ENCODE peak calls at places on chromosome 16, in five cellular contexts. X, S, P, E and C are unnamed samples.

GRCh38 chr16:88777801-88778415 is 7.1 kb downstream of the PIEZO1 start:
- DNase-seq in X (no peak), S (no peak), P (no peak), E (no peak), C (no peak)

GRCh38 chr16:88116121-88116900 is 165.1 kb downstream of the BANP start:
- DNase-seq in X (no peak), S (no peak), P (no peak), E (no peak), C (no peak)

GRCh38 chr16:46649571-46649970 is 28.4 kb upstream of the SHCBP1 start:
- DNase-seq in X (peak), S (no peak), P (no peak), E (no peak), C (no peak)

GRCh38 chr16:14309906-14310305 is 238.8 kb downstream of the MRTFB start:
- DNase-seq in X (no peak), S (no peak), P (no peak), E (no peak), C (no peak)

GRCh38 chr16:69106491-69107291 is 1.2 kb downstream of the HAS3 start:
- DNase-seq in X (no peak), S (peak), P (no peak), E (no peak), C (no peak)

GRCh38 chr16:75179208-75179607 is 27.8 kb downstream of the CTRB2 start:
- DNase-seq in X (no peak), S (no peak), P (no peak), E (no peak), C (no peak)

GRCh38 chr16:8548166-8548565 is 42.1 kb downstream of the TMEM114 start:
- DNase-seq in X (no peak), S (no peak), P (no peak), E (no peak), C (no peak)

GRCh38 chr16:58458634-58459343 is 41.2 kb upstream of the NDRG4 start:
- DNase-seq in X (no peak), S (no peak), P (no peak), E (no peak), C (no peak)

GRCh38 chr16:4679854-4680636 is 13.3 kb upstream of the NUDT16L1 start:
- DNase-seq in X (peak), S (no peak), P (peak), E (no peak), C (peak)

GRCh38 chr16:4682084-4682581 is 11.2 kb upstream of the NUDT16L1 start:
- DNase-seq in X (no peak), S (no peak), P (no peak), E (no peak), C (no peak)

GRCh38 chr16:4681471-4682083 is 11.8 kb upstream of the NUDT16L1 start:
- DNase-seq in X (no peak), S (no peak), P (no peak), E (no peak), C (no peak)

GRCh38 chr16:4679156-4679853 is 14.1 kb upstream of the NUDT16L1 start:
- DNase-seq in X (no peak), S (peak), P (no peak), E (no peak), C (peak)

DNA sequence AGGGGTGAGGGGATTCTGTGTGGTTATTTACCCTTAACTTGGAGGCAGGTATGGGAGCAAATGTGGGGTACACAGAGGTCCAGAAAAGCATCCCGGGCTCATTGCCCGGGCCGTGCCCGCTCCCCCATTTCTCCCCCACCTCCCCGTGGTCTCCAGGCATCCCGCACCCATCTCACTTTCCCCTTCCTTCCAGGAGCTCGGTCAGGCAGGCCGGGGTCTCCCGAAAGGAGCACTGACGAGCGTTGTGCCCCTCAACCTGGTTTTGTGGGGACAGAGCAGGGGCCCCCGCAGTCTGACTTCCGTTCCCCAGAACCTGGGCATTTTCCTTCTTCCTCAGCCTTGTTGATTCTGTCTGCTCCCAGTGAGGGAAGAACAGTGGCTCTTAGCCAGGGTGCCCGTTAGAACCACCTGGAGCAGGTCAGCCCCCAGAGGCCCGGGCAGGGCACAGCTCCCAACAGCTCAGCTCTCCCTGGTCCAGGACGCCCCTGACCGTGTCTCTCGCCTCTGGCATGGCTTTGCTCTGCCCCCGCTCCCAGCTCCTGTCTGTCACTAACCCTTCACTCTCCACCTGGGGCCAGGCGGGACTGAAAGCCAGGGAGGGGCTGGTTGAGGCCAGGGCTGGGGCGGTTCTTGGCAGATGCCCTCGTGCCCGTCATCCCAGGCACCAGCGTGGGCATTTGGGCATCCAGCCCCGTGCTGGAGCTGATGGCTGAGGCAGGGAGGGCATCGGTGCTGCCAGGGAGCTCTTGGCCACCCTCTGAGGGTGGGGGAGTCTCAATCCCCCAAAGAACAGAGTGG is 12.5 kb upstream of the NUDT16L1 start:
- DNase-seq in X (no peak), S (no peak), P (no peak), E (no peak), C (no peak)
- H3K4me3 ChIP-seq in X (peak), S (no peak), P (no peak), E (peak), C (peak)

GRCh38 chr16:79593754-79594153 is 6.8 kb downstream of the MAF start:
- DNase-seq in X (no peak), S (no peak), P (no peak), E (no peak), C (no peak)
- H3K4me3 ChIP-seq in X (no peak), S (no peak), P (no peak), E (no peak), C (no peak)

DNA sequence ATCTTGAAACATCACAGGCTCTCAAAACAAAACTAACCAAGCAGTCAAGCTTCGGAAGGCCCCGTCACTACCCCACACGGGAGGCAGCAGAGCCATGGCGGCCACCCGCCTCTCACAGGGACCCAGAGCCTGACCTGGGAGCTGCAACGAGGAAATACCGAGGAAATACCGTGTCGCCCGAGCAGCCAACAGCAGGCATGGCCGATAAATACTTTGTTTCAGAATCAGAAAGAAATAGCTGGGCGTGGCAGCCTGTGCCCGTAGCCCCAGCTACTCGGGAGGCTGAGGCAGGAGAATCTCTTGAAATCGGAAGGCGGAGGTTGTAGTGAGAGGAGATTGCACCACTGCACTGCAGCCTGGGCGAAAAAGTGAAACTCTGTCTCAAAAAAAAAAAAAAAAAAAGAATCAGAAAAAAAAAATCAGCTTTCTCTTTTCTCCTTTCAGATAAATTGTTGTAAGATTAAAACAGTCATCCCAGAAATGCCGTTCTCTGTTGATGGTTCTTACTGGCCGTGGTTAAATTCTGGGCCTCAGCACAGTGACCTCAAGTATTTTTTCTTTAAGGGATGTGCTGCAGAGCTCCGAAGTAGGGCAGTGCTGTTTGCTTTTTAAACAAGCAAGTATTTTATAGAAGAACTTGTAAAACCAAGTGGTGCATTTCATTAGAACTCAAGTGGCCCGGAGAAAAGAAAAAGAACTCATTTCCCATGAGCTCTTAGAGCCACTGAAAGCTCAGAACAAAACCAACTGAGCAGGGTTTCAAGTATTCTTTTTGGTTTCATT is 6.7 kb downstream of the LMF1 start:
- DNase-seq in X (no peak), S (no peak), P (no peak), E (no peak), C (no peak)
- H3K4me3 ChIP-seq in X (no peak), S (no peak), P (no peak), E (peak), C (no peak)

GRCh38 chr16:3152273-3153076 is 17.6 kb downstream of the ZNF213 start:
- DNase-seq in X (peak), S (peak), P (peak), E (peak), C (peak)

GRCh38 chr16:3153077-3153368 is 18.2 kb downstream of the ZNF213 start:
- DNase-seq in X (no peak), S (no peak), P (no peak), E (no peak), C (no peak)

GRCh38 chr16:3149630-3150345 is 15.0 kb downstream of the ZNF213 start:
- DNase-seq in X (peak), S (peak), P (peak), E (no peak), C (peak)

GRCh38 chr16:3150346-3151218 is 15.8 kb downstream of the ZNF213 start:
- DNase-seq in X (peak), S (peak), P (peak), E (peak), C (peak)

GRCh38 chr16:3152022-3152272 is 17.1 kb downstream of the ZNF213 start:
- DNase-seq in X (no peak), S (no peak), P (no peak), E (no peak), C (no peak)
- H3K4me3 ChIP-seq in X (peak), S (peak), P (peak), E (peak), C (peak)

GRCh38 chr16:17466876-17467275 is 3.9 kb downstream of the XYLT1 start:
- DNase-seq in X (no peak), S (no peak), P (no peak), E (no peak), C (no peak)
- H3K4me3 ChIP-seq in X (no peak), S (no peak), P (no peak), E (no peak), C (no peak)